ENCODE peak calls at places on chromosome 16, in four cellular contexts. L is GM10248, C is astrocyte of the hippocampus, N is hepatic stellate cell. T is an unnamed sample.

GRCh38 chr16:58264007-58264406 is 30.8 kb downstream of the PRSS54 start:
- DNase-seq in L (no peak), N (no peak), C (no peak), T (no peak)

GRCh38 chr16:31453255-31454204 is 5.8 kb upstream of the ARMC5 start:
- DNase-seq in L (no peak), N (no peak), C (no peak), T (peak)

GRCh38 chr16:23572394-23572793 is 14.9 kb downstream of the UBFD1 start:
- DNase-seq in C (no peak), L (no peak), N (no peak), T (no peak)

GRCh38 chr16:85185281-85185680 is 73.0 kb upstream of the CIBAR2 start:
- DNase-seq in N (no peak), L (no peak), C (no peak), T (no peak)

GRCh38 chr16:85303354-85303883 is 191.1 kb upstream of the CIBAR2 start:
- DNase-seq in N (peak), L (peak), C (peak), T (no peak)

GRCh38 chr16:65122974-65123845 is 1.3 kb upstream of the CDH11 start:
- DNase-seq in L (peak), N (peak), C (peak), T (no peak)

GRCh38 chr16:10980811-10981210 is 36.4 kb downstream of the CLEC16A start:
- DNase-seq in L (no peak), N (no peak), C (no peak), T (no peak)

GRCh38 chr16:24918641-24919040 is 72.9 kb downstream of the SLC5A11 start:
- DNase-seq in C (no peak), L (no peak), N (no peak), T (no peak)

GRCh38 chr16:69466547-69466946 is 42.1 kb downstream of the CYB5B start:
- DNase-seq in N (no peak), L (no peak), C (no peak), T (no peak)

GRCh38 chr16:5649762-5650445 is 552.3 kb upstream of the EEF2KMT start:
- DNase-seq in L (no peak), C (no peak), N (no peak), T (peak)

GRCh38 chr16:49545243-49545642 is 171.6 kb downstream of the C16orf78 start:
- DNase-seq in L (no peak), C (no peak), N (no peak), T (no peak)

GRCh38 chr16:31393056-31393455 is at the start of gene ITGAD:
- DNase-seq in L (no peak), C (no peak), N (no peak), T (no peak)

GRCh38 chr16:53131363-53132071 is 76.7 kb downstream of the CHD9 start:
- DNase-seq in L (peak), N (peak), C (peak), T (no peak)

GRCh38 chr16:5042574-5043171 is 8.9 kb upstream of the NAGPA start:
- DNase-seq in C (peak), N (peak), L (no peak), T (no peak)

GRCh38 chr16:12147681-12148479 is 171.3 kb downstream of the SNX29 start:
- DNase-seq in N (no peak), C (no peak), L (no peak), T (peak)

GRCh38 chr16:22356930-22357634 is 17.3 kb downstream of the CDR2 start:
- DNase-seq in L (no peak), N (no peak), C (peak), T (no peak)

GRCh38 chr16:75207831-75208230 is 870 bp upstream of the CTRB2 start:
- DNase-seq in C (no peak), N (no peak), L (peak), T (no peak)

GRCh38 chr16:48206594-48207242 is 37.4 kb upstream of the LONP2 start:
- DNase-seq in L (no peak), N (peak), C (no peak), T (no peak)

GRCh38 chr16:20918486-20919239 is 18.1 kb downstream of the LYRM1 start:
- DNase-seq in L (no peak), N (no peak), C (peak), T (no peak)

GRCh38 chr16:30697264-30698138 is 1.5 kb upstream of the SRCAP start:
- DNase-seq in N (peak), L (peak), C (no peak), T (peak)

GRCh38 chr16:627458-628239 is 3.1 kb upstream of the WFIKKN1 start:
- DNase-seq in N (no peak), L (no peak), C (no peak), T (no peak)

GRCh38 chr16:17744903-17745581 is 274.3 kb upstream of the XYLT1 start:
- DNase-seq in N (no peak), C (peak), L (no peak), T (peak)

GRCh38 chr16:162271-162991 is 3.3 kb upstream of the HBM start:
- DNase-seq in L (no peak), N (no peak), C (no peak), T (no peak)

GRCh38 chr16:84667600-84668309 is 19.4 kb downstream of the KLHL36 start:
- DNase-seq in C (no peak), L (no peak), N (no peak), T (no peak)

GRCh38 chr16:66326995-66327513 is 39.4 kb upstream of the CDH5 start:
- DNase-seq in C (peak), L (no peak), N (no peak), T (no peak)

GRCh38 chr16:80806957-80807356 is 2.6 kb upstream of the CDYL2 start:
- DNase-seq in N (peak), C (no peak), L (no peak), T (no peak)

GRCh38 chr16:68021490-68021889 is 1.5 kb downstream of the DDX28 start:
- DNase-seq in N (no peak), C (no peak), L (no peak), T (no peak)

GRCh38 chr16:19068237-19068815 is 912 bp downstream of the COQ7 start:
- DNase-seq in N (no peak), C (no peak), L (no peak), T (no peak)

GRCh38 chr16:87416826-87417471 is 24.8 kb downstream of the MAP1LC3B start:
- DNase-seq in C (peak), L (no peak), N (peak), T (no peak)

GRCh38 chr16:30096105-30096861 is at the start of gene YPEL3:
- DNase-seq in L (peak), C (peak), N (peak), T (peak)

GRCh38 chr16:70156207-70156978 is 17.2 kb upstream of the CLEC18C start:
- DNase-seq in N (no peak), C (no peak), L (peak), T (no peak)

GRCh38 chr16:31400191-31400590 is 7.1 kb downstream of the ITGAD start:
- DNase-seq in L (no peak), C (no peak), N (no peak), T (no peak)

GRCh38 chr16:11098601-11099377 is 154.4 kb downstream of the CLEC16A start:
- DNase-seq in C (no peak), N (no peak), L (no peak), T (no peak)

GRCh38 chr16:71230122-71230845 is at the start of gene HYDIN:
- DNase-seq in C (peak), L (no peak), N (peak), T (peak)

GRCh38 chr16:5214466-5214865 is 116.9 kb upstream of the EEF2KMT start:
- DNase-seq in N (no peak), L (no peak), C (no peak), T (no peak)

GRCh38 chr16:83953796-83954576 is 946 bp downstream of the OSGIN1 start:
- DNase-seq in N (no peak), L (peak), C (peak), T (peak)

GRCh38 chr16:84446596-84447392 is 57.7 kb downstream of the MEAK7 start:
- DNase-seq in C (no peak), N (no peak), L (no peak), T (no peak)

GRCh38 chr16:57517397-57518367 is 18.7 kb downstream of the CCDC102A start:
- DNase-seq in C (no peak), L (no peak), N (no peak), T (no peak)

GRCh38 chr16:89616576-89617437 is 3.4 kb downstream of the DPEP1 start:
- DNase-seq in C (no peak), L (no peak), N (no peak), T (no peak)

T was measured in NCI-H2227 treated with DMSO at 0.1 percent for 48 hours.